ENCODE peak calls at places on chromosomes 12 and 14, in eight cellular contexts. U is A549, P is breast epithelium, Z is WTC11, J is kidney tubule cell, Q is omental fat pad, R is neural progenitor cell, T is dorsolateral prefrontal cortex. G is an unnamed sample.

GRCh38 chr12:42119085-42119633 is 25.5 kb downstream of the GXYLT1 start:
- DNase-seq in P (no peak), J (no peak), Q (no peak), R (no peak), U (no peak), Z (no peak), T (no peak), G (no peak)

GRCh38 chr14:67571991-67572323 is 28.1 kb downstream of the PIGH start:
- DNase-seq in U (no peak), Z (no peak), Q (no peak), T (no peak), R (no peak), J (peak; percentile 32), P (no peak), G (no peak)

GRCh38 chr14:71130491-71131179 is 223.4 kb downstream of the PCNX1 start:
- DNase-seq in Z (no peak), P (no peak), R (no peak), Q (no peak), U (no peak), T (no peak), J (peak; percentile 65), G (no peak)

GRCh38 chr12:85057370-85057963 is 21.3 kb downstream of the LRRIQ1 start:
- DNase-seq in P (no peak), Z (peak; percentile 49), Q (no peak), U (peak; percentile 68), T (no peak), R (peak; percentile 69), J (peak; percentile 43), G (peak; percentile 80)

GRCh38 chr12:55227643-55228042 is 6.8 kb downstream of the OR10A7 start:
- DNase-seq in R (no peak), U (no peak), Z (no peak), P (no peak), J (no peak), T (no peak), Q (no peak), G (no peak)

GRCh38 chr12:104975621-104976343 is 10.3 kb upstream of the NOPCHAP1 start:
- DNase-seq in T (no peak), Z (no peak), P (no peak), U (no peak), Q (no peak), J (peak; percentile 27), R (no peak), G (no peak)

GRCh38 chr14:100696590-100696989 is 30.1 kb upstream of the DLK1 start:
- DNase-seq in U (no peak), J (no peak), R (no peak), Q (no peak), P (no peak), Z (no peak), T (no peak), G (no peak)

GRCh38 chr12:46153267-46153872 is 115.5 kb downstream of the SLC38A1 start:
- DNase-seq in U (peak; percentile 49), Z (no peak), T (no peak), J (peak; percentile 19), P (no peak), Q (no peak), R (peak; percentile 20), G (peak; percentile 77)

GRCh38 chr14:36313206-36313605 is 7.2 kb downstream of the MBIP start:
- DNase-seq in Q (no peak), U (no peak), P (no peak), R (peak; percentile 63), J (no peak), Z (no peak), T (no peak), G (no peak)

GRCh38 chr12:29164477-29165163 is 15.5 kb downstream of the FAR2 start:
- DNase-seq in Z (no peak), P (no peak), T (no peak), U (no peak), R (no peak), J (peak; percentile 74), Q (no peak), G (peak; percentile 97)

GRCh38 chr12:118633071-118633470 is 256.7 kb downstream of the SUDS3 start:
- DNase-seq in Z (no peak), U (no peak), J (no peak), Q (no peak), R (peak; percentile 46), T (no peak), P (no peak), G (peak; percentile 16)

GRCh38 chr14:52095793-52096192 is 26.9 kb upstream of the NID2 start:
- DNase-seq in R (no peak), Q (no peak), J (no peak), Z (no peak), U (no peak), T (no peak), P (no peak), G (no peak)

G was measured in DMS53.